ENCODE peak calls at places on chromosome 1, in ten cellular contexts. Q is adrenal gland, K is dorsolateral prefrontal cortex, X is fibroblast of the aortic adventitia, W is upper lobe of right lung, Y is HL-60, Z is GM12865, G is bronchial epithelial cell, A is fibroblast of lung, P is lung. O is an unnamed sample.

GRCh38 chr1:202343652-202344349 is 2.1 kb upstream of the UBE2T start:
- DNase-seq in Q (no peak), K (no peak), X (peak), W (no peak), Y (no peak), Z (peak), G (peak), A (peak), P (no peak), O (peak)

GRCh38 chr1:178273707-178274410 is 180.0 kb downstream of the RASAL2 start:
- DNase-seq in Q (no peak), K (no peak), X (no peak), W (no peak), Y (peak), Z (peak), G (peak), A (no peak), P (no peak), O (no peak)

GRCh38 chr1:105608713-105609112 is 1447.8 kb upstream of the PRMT6 start:
- DNase-seq in Q (no peak), K (no peak), X (peak), W (no peak), Y (no peak), Z (no peak), G (peak), A (no peak), P (no peak), O (peak)

GRCh38 chr1:217048104-217048707 is 325.0 kb upstream of the ESRRG start:
- DNase-seq in Q (no peak), K (no peak), X (peak), W (no peak), Y (no peak), Z (peak), G (no peak), A (no peak), P (no peak), O (peak)

GRCh38 chr1:85283475-85284199 is 7.2 kb upstream of the BCL10 start:
- DNase-seq in Q (peak), K (no peak), X (no peak), W (peak), Y (no peak), Z (no peak), G (no peak), A (no peak), P (no peak), O (no peak)

GRCh38 chr1:61254629-61255323 is 172.4 kb downstream of the NFIA start:
- DNase-seq in Q (peak), K (no peak), X (peak), W (no peak), Y (no peak), Z (no peak), G (peak), A (peak), P (no peak), O (peak)

GRCh38 chr1:111354584-111354983 is 63.9 kb downstream of the CHIA start:
- DNase-seq in Q (no peak), K (no peak), X (no peak), W (no peak), Y (no peak), Z (no peak), G (no peak), A (no peak), P (no peak), O (no peak)

GRCh38 chr1:61083799-61084385 is 1.5 kb downstream of the NFIA start:
- DNase-seq in Q (no peak), K (no peak), X (peak), W (no peak), Y (no peak), Z (no peak), G (no peak), A (peak), P (no peak), O (peak)

DNA sequence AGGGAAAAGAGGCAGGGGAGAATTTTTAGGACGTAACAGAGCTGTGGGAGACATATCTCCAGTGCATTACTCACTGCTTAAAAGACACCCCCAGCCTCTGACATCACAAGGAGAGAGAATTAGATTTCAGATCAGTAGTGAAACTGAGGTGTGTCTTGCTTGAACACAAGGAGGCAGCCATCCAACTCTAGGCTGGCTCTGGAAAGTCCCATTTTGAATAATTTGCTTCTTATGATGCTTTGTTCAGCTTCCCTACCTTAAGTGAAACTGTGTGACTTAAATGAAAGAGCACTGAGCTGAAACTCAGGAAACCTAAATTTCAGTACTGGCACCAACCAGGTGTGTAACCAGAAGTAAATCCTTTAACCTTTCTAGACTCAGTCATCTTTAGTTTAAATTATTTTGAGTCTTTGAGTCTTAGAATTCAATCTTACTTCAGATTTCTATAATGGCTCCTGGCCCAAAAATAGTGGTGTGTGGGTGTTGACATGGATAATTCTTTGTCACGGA is 251.6 kb upstream of the SGIP1 start:
- DNase-seq in Q (no peak), K (no peak), X (peak), W (no peak), Y (no peak), Z (peak), G (peak), A (peak), P (no peak), O (peak)
- TF ChIP-seq CTCF in Q (no peak), K (no peak), X (peak), W (no peak), Y (no peak), Z (peak), G (peak), A (no peak), P (no peak), O (peak)

GRCh38 chr1:1345860-1346500 is 3.2 kb downstream of the DVL1 start:
- DNase-seq in Q (no peak), K (no peak), X (no peak), W (no peak), Y (no peak), Z (no peak), G (no peak), A (no peak), P (no peak), O (no peak)

GRCh38 chr1:1346501-1346890 is 2.7 kb downstream of the DVL1 start:
- DNase-seq in Q (no peak), K (no peak), X (no peak), W (no peak), Y (no peak), Z (no peak), G (no peak), A (no peak), P (no peak), O (no peak)

GRCh38 chr1:1343811-1344421 is 5.3 kb downstream of the DVL1 start:
- DNase-seq in Q (no peak), K (no peak), X (no peak), W (no peak), Y (no peak), Z (no peak), G (no peak), A (no peak), P (no peak), O (no peak)

GRCh38 chr1:1345384-1345783 is 3.8 kb downstream of the DVL1 start:
- DNase-seq in Q (no peak), K (no peak), X (no peak), W (no peak), Y (no peak), Z (no peak), G (no peak), A (no peak), P (no peak), O (no peak)

DNA sequence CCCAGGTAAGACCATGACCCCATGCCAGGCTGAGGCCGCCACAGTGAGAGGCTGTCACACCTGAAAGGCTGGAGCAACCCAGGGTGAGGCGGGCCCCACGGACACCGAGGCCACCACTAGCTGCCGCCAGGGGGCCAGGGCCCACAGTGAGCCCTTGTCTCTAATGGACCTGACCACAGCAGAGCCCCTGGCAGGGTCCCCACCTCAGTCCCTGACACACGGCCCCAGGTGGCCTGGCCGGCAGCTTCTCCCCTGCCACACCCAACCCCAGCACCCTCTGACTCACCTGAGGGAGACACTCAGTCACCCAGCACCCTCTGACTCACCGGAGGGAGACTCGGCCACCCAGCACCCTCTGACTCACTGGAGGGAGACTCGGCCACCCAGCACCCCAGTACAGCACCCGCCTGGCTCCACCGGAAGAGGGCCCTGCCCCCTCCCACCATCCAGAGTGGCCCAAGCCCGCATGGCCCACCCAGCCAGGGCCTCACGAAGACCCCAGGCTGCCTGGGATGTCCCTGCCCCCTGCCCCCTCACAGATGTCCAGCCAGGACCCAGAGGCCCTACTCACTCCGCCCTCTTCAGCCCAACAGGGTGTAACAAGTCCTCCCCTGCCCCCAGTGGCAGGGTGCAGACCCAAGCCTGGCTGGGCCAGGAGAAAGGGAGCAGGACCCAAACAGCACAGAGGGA is 4.4 kb downstream of the DVL1 start:
- DNase-seq in Q (no peak), K (no peak), X (peak), W (no peak), Y (no peak), Z (no peak), G (peak), A (peak), P (no peak), O (peak)
- H3K4me3 ChIP-seq in Q (no peak), K (no peak), X (peak), W (no peak), Y (no peak), Z (no peak), G (peak), A (no peak), P (no peak), O (no peak)

DNA sequence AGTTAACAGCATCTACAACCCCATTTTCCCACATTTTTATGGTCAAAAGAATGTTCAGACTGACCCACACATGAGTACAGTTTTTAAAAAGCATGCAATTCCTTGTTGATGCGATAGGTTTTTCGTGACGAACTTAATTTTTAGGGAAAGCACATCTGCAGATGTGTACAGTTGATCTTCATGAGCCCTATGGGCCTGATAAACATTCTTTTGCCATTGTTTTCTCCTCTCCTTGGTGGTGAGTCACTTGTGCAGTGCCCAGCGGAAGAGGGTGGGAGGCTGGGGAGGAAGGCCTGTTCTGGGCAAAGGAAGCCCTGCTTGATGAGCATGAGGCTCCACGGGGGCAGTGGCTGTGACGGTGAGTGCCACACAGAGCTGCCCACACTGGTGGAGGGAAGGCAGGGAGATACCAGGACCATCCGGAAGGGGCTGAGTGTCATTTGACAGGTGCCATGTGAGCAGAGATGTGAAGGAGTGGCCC is 5.3 kb downstream of the ARF1 start:
- DNase-seq in Q (no peak), K (peak), X (peak), W (peak), Y (no peak), Z (no peak), G (peak), A (peak), P (no peak), O (peak)
- TF ChIP-seq CTCF in Q (no peak), K (no peak), X (peak), W (no peak), Y (no peak), Z (no peak), G (no peak), A (no peak), P (no peak), O (peak)

DNA sequence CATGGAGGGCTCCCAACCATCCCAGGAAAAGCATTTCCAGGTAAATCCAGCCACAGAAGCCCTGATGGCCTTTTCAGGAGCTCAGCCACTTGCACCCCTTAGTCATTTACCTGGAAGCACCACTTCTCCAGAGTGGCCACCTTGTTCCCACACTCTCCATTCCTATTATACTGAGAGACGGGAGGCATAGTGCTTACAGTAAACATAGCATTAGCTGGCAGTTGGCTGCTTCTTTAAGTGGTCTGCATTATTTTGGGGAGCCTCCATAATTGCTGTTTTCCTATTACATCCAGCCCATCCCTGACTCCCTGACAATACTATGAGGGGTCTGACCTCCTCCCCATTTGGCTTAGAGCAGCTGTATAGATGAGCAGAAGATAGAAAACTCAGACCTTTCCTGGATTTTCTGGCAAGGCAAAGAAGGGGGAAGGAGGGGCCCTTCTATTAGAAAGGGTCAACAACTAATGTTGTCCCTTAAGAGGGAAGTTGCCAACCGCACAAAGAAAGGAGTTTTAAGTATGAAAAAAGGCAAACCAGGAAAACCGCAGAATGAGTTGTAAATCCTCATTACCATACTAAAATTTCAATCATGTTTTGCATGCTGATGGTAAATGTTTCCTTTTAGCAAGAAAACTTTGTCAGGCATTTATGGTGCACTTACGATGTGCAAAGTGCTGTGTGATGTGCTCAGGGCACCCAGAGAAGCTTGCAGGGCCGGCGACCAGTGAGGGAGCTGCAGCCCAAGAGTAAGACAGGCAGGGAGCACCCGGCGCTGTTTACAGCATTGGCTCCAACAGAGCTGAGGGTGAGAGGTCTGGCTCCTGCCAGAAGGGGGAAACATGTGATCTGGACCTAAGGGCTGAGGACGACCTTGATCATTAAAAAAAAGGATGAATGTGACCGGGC is 167.3 kb downstream of the ZZZ3 start:
- DNase-seq in Q (no peak), K (peak), X (peak), W (no peak), Y (no peak), Z (no peak), G (no peak), A (peak), P (no peak), O (peak)
- H3K4me3 ChIP-seq in Q (no peak), K (no peak), X (no peak), W (no peak), Y (no peak), Z (no peak), G (no peak), A (no peak), P (no peak), O (no peak)